ENCODE peak calls at places on chromosomes 13 and 19, in five cellular contexts. Q, F, O, Z and J are unnamed samples.

GRCh38 chr13:63517376-63517775 is 2101.7 kb upstream of the PCDH20 start:
- DNase-seq in F (peak), Q (no peak), O (no peak), Z (no peak), J (no peak)

GRCh38 chr13:69124996-69125395 is 982.6 kb upstream of the ATXN8OS start:
- DNase-seq in O (no peak), F (no peak), Q (no peak), Z (no peak), J (no peak)

GRCh38 chr13:100213576-100213975 is 124.7 kb downstream of the PCCA start:
- DNase-seq in F (peak), Q (no peak), Z (no peak), O (no peak), J (no peak)

GRCh38 chr13:51230473-51231105 is 8.4 kb downstream of the FAM124A start:
- DNase-seq in F (peak), O (no peak), Z (no peak), Q (no peak), J (no peak)

GRCh38 chr13:75621147-75621546 is 15.0 kb upstream of the LMO7 start:
- DNase-seq in F (peak), O (no peak), Q (no peak), Z (no peak), J (no peak)

GRCh38 chr19:33390120-33390907 is 16.8 kb downstream of the CEBPG start:
- DNase-seq in Q (no peak), Z (no peak), O (peak), F (peak), J (no peak)

GRCh38 chr19:12766051-12766521 is 9.3 kb downstream of the HOOK2 start:
- DNase-seq in O (peak), Z (peak), F (no peak), Q (no peak), J (peak)

GRCh38 chr13:49022472-49023144 is 46.9 kb downstream of the FNDC3A start:
- DNase-seq in Z (no peak), O (no peak), F (peak), Q (no peak), J (no peak)

GRCh38 chr19:17376935-17377600 is at the start of gene PLVAP:
- DNase-seq in F (no peak), Q (no peak), O (no peak), Z (peak), J (no peak)

GRCh38 chr13:74795526-74795925 is 661.3 kb upstream of the KLF12 start:
- DNase-seq in Z (no peak), Q (no peak), O (no peak), F (no peak), J (no peak)

GRCh38 chr13:66341978-66342377 is 888.2 kb downstream of the PCDH9 start:
- DNase-seq in O (no peak), F (no peak), Z (no peak), Q (no peak), J (no peak)

GRCh38 chr13:46961719-46962118 is 64.9 kb upstream of the HTR2A start:
- DNase-seq in Z (no peak), F (peak), O (no peak), Q (no peak), J (no peak)

GRCh38 chr13:30792257-30793000 is 57.1 kb downstream of the ALOX5AP start:
- DNase-seq in O (peak), F (peak), Q (peak), Z (peak), J (peak)

GRCh38 chr19:6852001-6852400 is 35.4 kb upstream of the ADGRE1 start:
- DNase-seq in Z (no peak), O (no peak), F (no peak), Q (no peak), J (no peak)

DNA sequence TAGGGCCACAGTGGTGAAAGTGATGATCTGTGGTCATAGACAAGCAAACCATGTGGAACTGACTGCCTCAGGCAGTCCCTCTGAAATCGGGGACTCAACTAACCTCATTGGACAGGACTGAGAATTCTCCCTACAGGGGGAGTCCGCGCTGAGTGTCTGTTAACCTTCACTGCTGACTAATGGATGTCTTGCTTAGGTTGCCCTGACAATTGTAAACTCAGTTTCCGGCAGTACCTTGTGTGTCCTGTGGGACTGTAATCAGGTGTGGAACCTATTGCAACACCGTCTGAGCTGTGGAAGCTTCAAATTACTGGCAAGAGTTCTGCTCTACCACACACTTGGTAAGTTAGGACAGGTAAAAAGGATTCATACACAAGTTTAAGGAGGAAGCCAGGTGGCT is 21.8 kb downstream of the ZNF77 start:
- DNase-seq in F (peak), Q (no peak), O (no peak), Z (no peak), J (peak)
- TF ChIP-seq CTCF in F (no peak), Q (no peak), O (no peak), Z (no peak), J (no peak)

GRCh38 chr19:46716013-46716671 is 772 bp downstream of the PRKD2 start:
- DNase-seq in F (no peak), Z (peak), O (no peak), Q (no peak), J (peak)

GRCh38 chr19:46715620-46716012 is 1.3 kb downstream of the PRKD2 start:
- DNase-seq in F (no peak), O (no peak), Q (no peak), Z (peak), J (no peak)

GRCh38 chr19:46716672-46717033 is 261 bp downstream of the PRKD2 start:
- DNase-seq in Z (no peak), F (no peak), Q (no peak), O (no peak), J (no peak)

GRCh38 chr19:46714523-46715106 is 2.3 kb downstream of the PRKD2 start:
- DNase-seq in F (no peak), Z (no peak), Q (no peak), O (no peak), J (peak)

GRCh38 chr19:46713781-46714522 is 3.0 kb downstream of the PRKD2 start:
- DNase-seq in O (peak), Q (peak), Z (peak), F (peak), J (peak)
- H3K4me3 ChIP-seq in O (peak), Q (peak), Z (peak), F (peak), J (peak)

DNA sequence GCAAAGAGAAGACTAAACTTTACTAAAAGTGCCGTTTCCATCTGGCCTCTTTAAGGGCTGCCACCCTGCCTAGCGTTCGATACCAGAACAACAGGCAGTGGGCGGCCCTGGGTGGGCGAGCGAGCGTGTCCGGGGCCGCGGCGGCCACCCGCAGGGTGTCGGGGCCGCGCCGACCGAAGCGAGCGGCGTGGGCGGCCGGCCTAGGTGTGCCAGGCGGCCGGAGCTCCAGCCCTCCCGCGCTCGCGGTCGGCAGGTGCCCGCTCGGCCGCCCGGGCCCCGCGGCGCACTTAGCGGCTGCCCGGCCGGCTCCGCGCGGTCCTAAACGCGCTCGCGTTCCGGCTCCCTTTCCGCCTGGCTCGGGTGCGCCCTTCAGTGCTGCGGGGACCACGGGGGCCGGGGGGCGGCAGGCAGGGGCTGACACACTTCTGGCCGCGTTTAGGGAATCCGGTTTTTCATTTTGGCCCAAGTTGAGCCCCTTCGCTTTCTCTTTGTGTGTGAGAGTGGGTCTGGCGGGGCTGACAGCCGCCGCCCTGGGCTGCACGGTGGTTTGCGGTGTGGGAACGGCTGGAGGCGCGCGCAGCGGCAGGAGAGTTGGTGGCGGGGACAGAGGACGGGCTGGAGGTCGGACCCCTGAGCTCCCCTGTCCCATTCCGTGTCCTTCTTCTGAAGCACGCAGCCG is 2.9 kb downstream of the FGF9 start:
- DNase-seq in Z (peak), O (no peak), F (peak), Q (no peak), J (no peak)
- TF ChIP-seq CTCF in Z (peak), O (peak), F (no peak), Q (peak), J (no peak)

GRCh38 chr19:48393196-48393558 is 291 bp upstream of the GRIN2D start:
- DNase-seq in F (no peak), O (no peak), Q (no peak), Z (no peak), J (no peak)

GRCh38 chr19:48395170-48395455 is 1.6 kb downstream of the GRIN2D start:
- DNase-seq in F (no peak), O (no peak), Q (no peak), Z (no peak), J (no peak)

GRCh38 chr19:48395499-48395898 is 2.0 kb downstream of the GRIN2D start:
- DNase-seq in F (no peak), Q (no peak), O (no peak), Z (no peak), J (no peak)

GRCh38 chr19:48394331-48395169 is 1.1 kb downstream of the GRIN2D start:
- DNase-seq in Z (no peak), F (no peak), O (no peak), Q (no peak), J (no peak)

DNA sequence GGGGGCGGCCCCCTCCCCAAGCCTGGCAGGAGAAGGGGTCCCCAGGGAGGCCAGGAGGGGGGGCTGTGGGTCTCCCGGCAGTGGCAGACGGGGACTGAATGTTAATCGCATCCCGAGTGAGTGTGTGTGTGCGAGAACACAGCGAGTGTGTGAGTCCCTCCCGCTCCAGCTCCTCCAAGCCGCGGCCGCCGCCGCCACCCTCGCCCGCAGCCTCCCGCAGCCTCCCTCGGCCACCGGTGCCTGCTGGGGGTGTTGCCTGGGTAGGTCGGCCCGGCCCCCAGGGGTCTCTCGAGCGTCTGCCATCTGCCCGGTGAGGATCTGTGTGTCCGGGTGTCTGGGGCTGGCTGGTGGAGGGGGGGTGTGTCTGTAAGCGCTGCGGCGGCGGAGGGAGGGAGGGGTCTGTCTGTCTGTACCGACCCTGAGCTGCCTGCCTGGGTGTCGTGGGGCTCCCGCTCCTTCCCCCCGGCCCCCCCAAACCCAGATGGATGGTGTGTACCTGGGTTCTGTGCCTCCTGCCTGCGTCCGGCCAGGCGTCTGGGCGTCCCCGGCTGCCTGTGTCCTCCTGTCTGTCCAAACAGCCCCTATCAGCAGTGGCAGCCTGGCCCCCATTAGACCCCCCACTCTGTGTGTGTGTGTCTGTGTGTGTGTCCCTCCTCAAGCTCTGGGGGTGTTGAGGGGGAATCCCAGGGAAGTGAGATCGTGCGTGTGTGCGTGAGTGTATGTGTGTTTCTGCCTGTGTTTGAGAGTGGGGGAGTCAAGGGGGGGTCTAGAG is at the start of gene GRIN2D:
- DNase-seq in Z (no peak), Q (no peak), F (peak), O (no peak), J (peak)
- H3K4me3 ChIP-seq in Z (no peak), Q (peak), F (no peak), O (no peak), J (peak)

GRCh38 chr19:35615036-35615435 is 2.5 kb downstream of the HAUS5 start:
- DNase-seq in Z (no peak), F (no peak), O (no peak), Q (no peak), J (no peak)
- TF ChIP-seq CTCF in Z (no peak), F (no peak), O (no peak), Q (no peak), J (no peak)

GRCh38 chr19:9528757-9529336 is 9.6 kb downstream of the ZNF426 start:
- DNase-seq in F (peak), O (no peak), Q (no peak), Z (no peak), J (no peak)

DNA sequence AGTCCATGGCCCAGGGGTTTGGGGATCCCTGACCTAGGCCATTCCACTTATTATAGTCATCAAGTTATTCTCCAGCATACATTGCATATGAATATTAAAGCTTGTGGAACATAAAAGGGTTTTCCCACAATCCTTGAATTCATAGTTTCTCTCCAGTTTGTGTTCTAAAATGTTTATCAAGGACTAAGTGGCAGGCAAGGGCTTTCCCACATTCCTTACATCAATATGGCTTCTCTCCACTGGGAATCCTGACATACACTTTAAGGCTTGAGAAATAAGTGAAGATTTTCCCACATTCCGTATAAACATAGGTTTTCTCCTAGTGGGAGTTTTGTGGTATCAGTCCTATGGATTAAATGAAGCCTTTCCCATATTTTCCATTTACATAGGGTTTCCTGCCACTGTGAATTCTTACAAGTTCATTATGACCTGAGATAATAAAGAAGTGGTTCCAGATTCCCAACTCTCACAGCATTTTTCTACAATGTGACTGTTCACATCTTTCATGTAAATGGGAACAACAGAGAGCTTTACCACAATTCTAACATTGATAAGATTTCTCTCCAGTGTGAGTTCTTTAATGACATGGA is 14.5 kb downstream of the ZNF426 start:
- DNase-seq in Q (no peak), O (no peak), F (peak), Z (no peak), J (no peak)
- H3K4me3 ChIP-seq in Q (no peak), O (no peak), F (no peak), Z (no peak), J (no peak)

GRCh38 chr19:45885556-45886426 is at the start of gene IRF2BP1:
- DNase-seq in F (peak), O (peak), Z (peak), Q (peak), J (peak)
- TF ChIP-seq CTCF in F (no peak), O (peak), Z (no peak), Q (no peak), J (no peak)

DNA sequence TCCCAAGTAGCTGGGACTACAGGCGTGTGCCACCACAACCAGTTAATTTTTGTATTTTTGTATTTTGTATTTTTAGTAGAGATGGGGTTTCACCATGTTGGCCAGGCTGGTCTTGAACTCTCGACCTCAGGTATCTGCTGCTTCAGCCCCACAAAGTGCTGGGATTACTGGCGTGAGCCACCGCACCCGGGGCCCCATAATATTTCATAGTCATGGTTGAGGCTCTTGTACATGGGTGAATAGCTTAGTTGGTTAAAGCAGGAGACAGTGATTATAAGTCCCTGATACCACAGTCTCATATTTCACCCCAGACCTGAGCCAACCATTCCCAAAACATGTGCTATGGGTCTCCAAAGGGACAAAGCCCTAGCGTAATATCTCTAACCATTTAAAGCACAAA is 26.1 kb downstream of the MBNL2 start:
- DNase-seq in Z (no peak), O (no peak), Q (no peak), F (no peak), J (no peak)
- H3K4me3 ChIP-seq in Z (no peak), O (no peak), Q (no peak), F (no peak), J (no peak)

GRCh38 chr19:3682741-3683404 is 17.4 kb downstream of the PIP5K1C start:
- DNase-seq in F (peak), Q (no peak), O (no peak), Z (no peak), J (no peak)
- TF ChIP-seq CTCF in F (no peak), Q (no peak), O (no peak), Z (no peak), J (no peak)